ENCODE peak calls at places on chromosomes 13 and 19, in nine cellular contexts. One of them, this sample, is unnamed. For H3K4me1 and H3K27me3, the result is how much of the 10 kb centered on the place peaks cover.

GRCh38 chr19:53927745-53928144 is 18.7 kb downstream of the CACNG7 start:
- DNase-seq in GM12878: no peak
- DNase-seq in hepatocyte: peak
- DNase-seq in tibial artery: no peak
- DNase-seq in body of pancreas: peak
- DNase-seq in aorta: no peak
- DNase-seq in osteoblast: peak
- DNase-seq in heart right ventricle: no peak
- DNase-seq in SJSA1: no peak
- DNase-seq in this sample: peak

GRCh38 chr19:918481-919156 is 1.5 kb downstream of the KISS1R start:
- DNase-seq in GM12878: no peak
- DNase-seq in hepatocyte: no peak
- DNase-seq in tibial artery: no peak
- DNase-seq in body of pancreas: no peak
- DNase-seq in aorta: peak
- DNase-seq in osteoblast: no peak
- DNase-seq in heart right ventricle: no peak
- DNase-seq in SJSA1: peak
- DNase-seq in this sample: no peak

GRCh38 chr13:97629601-97630272 is 195.8 kb downstream of the RAP2A start:
- DNase-seq in GM12878: no peak
- DNase-seq in hepatocyte: no peak
- DNase-seq in tibial artery: no peak
- DNase-seq in body of pancreas: peak
- DNase-seq in aorta: no peak
- DNase-seq in osteoblast: no peak
- DNase-seq in heart right ventricle: no peak
- DNase-seq in SJSA1: no peak
- DNase-seq in this sample: no peak

GRCh38 chr13:23679214-23679613 is 109.0 kb downstream of the TNFRSF19 start:
- DNase-seq in GM12878: no peak
- DNase-seq in hepatocyte: no peak
- DNase-seq in tibial artery: no peak
- DNase-seq in body of pancreas: peak
- DNase-seq in aorta: no peak
- DNase-seq in osteoblast: peak
- DNase-seq in heart right ventricle: no peak
- DNase-seq in SJSA1: no peak
- DNase-seq in this sample: no peak

GRCh38 chr13:48574036-48574796 is 41.3 kb upstream of the RCBTB2 start:
- DNase-seq in GM12878: no peak
- DNase-seq in hepatocyte: no peak
- DNase-seq in tibial artery: no peak
- DNase-seq in body of pancreas: no peak
- DNase-seq in aorta: no peak
- DNase-seq in osteoblast: no peak
- DNase-seq in heart right ventricle: no peak
- DNase-seq in SJSA1: no peak
- DNase-seq in this sample: no peak

GRCh38 chr13:92804346-92804745 is 422.3 kb upstream of the GPC6 start:
- DNase-seq in GM12878: no peak
- DNase-seq in hepatocyte: no peak
- DNase-seq in tibial artery: no peak
- DNase-seq in body of pancreas: no peak
- DNase-seq in aorta: no peak
- DNase-seq in osteoblast: no peak
- DNase-seq in heart right ventricle: no peak
- DNase-seq in SJSA1: no peak
- DNase-seq in this sample: no peak

GRCh38 chr19:30209617-30210600 is 162.3 kb upstream of the ZNF536 start:
- DNase-seq in GM12878: no peak
- DNase-seq in hepatocyte: no peak
- DNase-seq in tibial artery: no peak
- DNase-seq in body of pancreas: no peak
- DNase-seq in aorta: no peak
- DNase-seq in osteoblast: peak
- DNase-seq in heart right ventricle: no peak
- DNase-seq in SJSA1: peak
- DNase-seq in this sample: no peak

GRCh38 chr19:6275170-6275744 is 4.5 kb downstream of the MLLT1 start:
- DNase-seq in GM12878: no peak
- DNase-seq in hepatocyte: no peak
- DNase-seq in tibial artery: no peak
- DNase-seq in body of pancreas: no peak
- DNase-seq in aorta: no peak
- DNase-seq in osteoblast: peak
- DNase-seq in heart right ventricle: no peak
- DNase-seq in SJSA1: no peak
- DNase-seq in this sample: no peak

GRCh38 chr13:28035146-28035782 is 46.8 kb upstream of the URAD start:
- DNase-seq in GM12878: no peak
- DNase-seq in hepatocyte: peak
- DNase-seq in tibial artery: no peak
- DNase-seq in body of pancreas: no peak
- DNase-seq in aorta: no peak
- DNase-seq in osteoblast: no peak
- DNase-seq in heart right ventricle: no peak
- DNase-seq in SJSA1: no peak
- DNase-seq in this sample: no peak

GRCh38 chr13:108895220-108895704 is 265.9 kb downstream of the MYO16 start:
- DNase-seq in GM12878: no peak
- DNase-seq in hepatocyte: peak
- DNase-seq in tibial artery: no peak
- DNase-seq in body of pancreas: peak
- DNase-seq in aorta: no peak
- DNase-seq in osteoblast: peak
- DNase-seq in heart right ventricle: no peak
- DNase-seq in SJSA1: no peak
- DNase-seq in this sample: peak

GRCh38 chr13:83184819-83185218 is 697.5 kb downstream of the SLITRK1 start:
- DNase-seq in GM12878: no peak
- DNase-seq in hepatocyte: no peak
- DNase-seq in tibial artery: no peak
- DNase-seq in body of pancreas: no peak
- DNase-seq in aorta: no peak
- DNase-seq in osteoblast: no peak
- DNase-seq in heart right ventricle: no peak
- DNase-seq in SJSA1: no peak
- DNase-seq in this sample: peak

GRCh38 chr19:7673995-7674667 is 2.8 kb upstream of the MCEMP1 start:
- DNase-seq in GM12878: no peak
- DNase-seq in hepatocyte: peak
- DNase-seq in tibial artery: peak
- DNase-seq in body of pancreas: peak
- DNase-seq in aorta: peak
- DNase-seq in osteoblast: peak
- DNase-seq in heart right ventricle: peak
- DNase-seq in SJSA1: no peak
- DNase-seq in this sample: peak

GRCh38 chr19:51417107-51417806 is at the start of gene SIGLEC10:
- DNase-seq in GM12878: no peak
- DNase-seq in hepatocyte: no peak
- DNase-seq in tibial artery: no peak
- DNase-seq in body of pancreas: peak
- DNase-seq in aorta: peak
- DNase-seq in osteoblast: no peak
- DNase-seq in heart right ventricle: peak
- DNase-seq in SJSA1: no peak
- DNase-seq in this sample: no peak

GRCh38 chr19:543912-544608 is at the start of gene GZMM:
- DNase-seq in GM12878: no peak
- DNase-seq in hepatocyte: no peak
- DNase-seq in tibial artery: no peak
- DNase-seq in body of pancreas: no peak
- DNase-seq in aorta: no peak
- DNase-seq in osteoblast: peak
- DNase-seq in heart right ventricle: no peak
- DNase-seq in SJSA1: no peak
- DNase-seq in this sample: no peak

GRCh38 chr19:41174297-41174928 is 18.6 kb upstream of the CYP2S1 start:
- DNase-seq in GM12878: no peak
- DNase-seq in hepatocyte: no peak
- DNase-seq in tibial artery: no peak
- DNase-seq in body of pancreas: no peak
- DNase-seq in aorta: no peak
- DNase-seq in osteoblast: no peak
- DNase-seq in heart right ventricle: no peak
- DNase-seq in SJSA1: no peak
- DNase-seq in this sample: no peak
- H3K4me3 ChIP-seq in GM12878: no peak
- H3K4me3 ChIP-seq in hepatocyte: no peak
- H3K4me3 ChIP-seq in tibial artery: no peak
- H3K4me3 ChIP-seq in body of pancreas: no peak
- H3K4me3 ChIP-seq in aorta: no peak
- H3K4me3 ChIP-seq in osteoblast: no peak
- H3K4me3 ChIP-seq in heart right ventricle: no peak
- H3K4me3 ChIP-seq in SJSA1: no peak
- H3K4me3 ChIP-seq in this sample: no peak

DNA sequence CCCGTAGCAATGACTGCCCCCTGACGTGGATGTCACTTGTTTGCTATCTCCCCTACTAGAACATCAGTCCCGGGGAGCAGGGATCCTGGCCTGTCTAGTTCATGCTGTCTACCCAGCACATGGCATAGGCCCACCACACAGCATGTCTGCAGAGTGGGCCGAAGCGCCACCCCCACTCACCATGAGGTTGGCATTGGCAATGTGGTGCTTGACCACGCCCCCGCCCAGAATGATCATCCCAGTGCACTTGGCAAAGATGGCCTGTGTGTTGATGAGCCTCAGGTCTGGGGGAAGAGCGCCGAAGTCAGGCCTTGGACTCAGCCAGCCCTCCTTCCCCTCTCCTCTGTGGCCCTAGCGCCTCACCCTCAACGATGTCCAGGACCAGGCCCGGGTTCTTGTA is 4.8 kb downstream of the DHPS start:
- DNase-seq in GM12878: no peak
- DNase-seq in hepatocyte: no peak
- DNase-seq in tibial artery: no peak
- DNase-seq in body of pancreas: no peak
- DNase-seq in aorta: no peak
- DNase-seq in osteoblast: peak
- DNase-seq in heart right ventricle: no peak
- DNase-seq in SJSA1: no peak
- DNase-seq in this sample: no peak
- H3K4me1 ChIP-seq in GM12878: under half
- H3K4me1 ChIP-seq in hepatocyte: under half
- H3K4me1 ChIP-seq in tibial artery: under half
- H3K4me1 ChIP-seq in body of pancreas: under half
- H3K4me1 ChIP-seq in aorta: under half
- H3K4me1 ChIP-seq in osteoblast: under half
- H3K4me1 ChIP-seq in heart right ventricle: under half
- H3K4me1 ChIP-seq in SJSA1: under half
- H3K4me1 ChIP-seq in this sample: under half

DNA sequence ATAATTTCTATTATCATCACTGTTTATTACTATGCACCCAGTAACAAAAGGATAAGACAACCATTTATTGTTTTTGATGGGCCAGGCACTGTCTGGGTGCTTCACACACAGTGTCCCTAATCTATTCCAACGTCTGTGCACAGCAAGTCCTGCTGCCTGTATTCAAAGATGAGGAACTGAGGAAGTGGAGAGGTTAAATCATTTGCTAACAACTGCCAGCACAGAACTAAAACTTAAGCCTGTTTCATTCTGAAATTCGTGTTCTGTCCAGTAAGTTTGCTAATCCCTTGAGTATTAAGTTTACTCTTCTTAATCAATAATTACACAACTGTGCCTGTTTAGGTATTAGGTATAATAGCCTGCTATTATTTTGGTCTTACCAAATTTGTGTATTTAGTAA is 41.9 kb downstream of the TEX26 start:
- DNase-seq in GM12878: no peak
- DNase-seq in hepatocyte: no peak
- DNase-seq in tibial artery: no peak
- DNase-seq in body of pancreas: no peak
- DNase-seq in aorta: no peak
- DNase-seq in osteoblast: no peak
- DNase-seq in heart right ventricle: no peak
- DNase-seq in SJSA1: no peak
- DNase-seq in this sample: no peak
- H3K27me3 ChIP-seq in GM12878: under half
- H3K27me3 ChIP-seq in hepatocyte: under half
- H3K27me3 ChIP-seq in tibial artery: under half
- H3K27me3 ChIP-seq in body of pancreas: under half
- H3K27me3 ChIP-seq in aorta: under half
- H3K27me3 ChIP-seq in osteoblast: under half
- H3K27me3 ChIP-seq in heart right ventricle: under half
- H3K27me3 ChIP-seq in SJSA1: under half
- H3K27me3 ChIP-seq in this sample: under half

DNA sequence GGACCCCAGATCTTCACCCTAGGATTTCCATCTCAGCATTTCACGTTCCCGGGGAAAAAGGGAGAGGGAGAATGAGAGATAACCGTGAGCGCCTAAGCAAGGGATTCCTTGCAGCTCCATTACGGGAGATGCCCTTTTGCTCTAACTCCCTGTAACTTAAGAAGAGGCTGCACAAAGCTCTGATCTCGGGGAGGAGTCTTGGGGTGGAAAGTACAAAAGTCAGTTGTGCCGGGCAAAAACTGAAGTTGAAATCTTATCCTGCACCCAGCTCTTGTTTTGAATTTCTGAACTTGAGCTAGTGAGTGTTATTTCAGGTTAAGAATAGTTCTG is 256.4 kb upstream of the SOX21 start:
- DNase-seq in GM12878: no peak
- DNase-seq in hepatocyte: no peak
- DNase-seq in tibial artery: no peak
- DNase-seq in body of pancreas: no peak
- DNase-seq in aorta: no peak
- DNase-seq in osteoblast: no peak
- DNase-seq in heart right ventricle: no peak
- DNase-seq in SJSA1: no peak
- DNase-seq in this sample: no peak
- H3K4me3 ChIP-seq in GM12878: no peak
- H3K4me3 ChIP-seq in hepatocyte: peak
- H3K4me3 ChIP-seq in tibial artery: no peak
- H3K4me3 ChIP-seq in body of pancreas: no peak
- H3K4me3 ChIP-seq in aorta: no peak
- H3K4me3 ChIP-seq in osteoblast: peak
- H3K4me3 ChIP-seq in heart right ventricle: peak
- H3K4me3 ChIP-seq in SJSA1: no peak
- H3K4me3 ChIP-seq in this sample: peak

This sample was measured in adipocyte.